ENCODE peak calls at places on chromosomes 11 and 22, in seven cellular contexts. R is pancreas, Y is HFF-Myc, S is hypothalamus, V is fibroblast of mammary gland, J is MCF 10A, I is fibroblast of gingiva. D is an unnamed sample.

GRCh38 chr11:100925935-100926334 is 203.7 kb downstream of the PGR start:
- DNase-seq in R (no peak), Y (peak), S (no peak), V (peak), J (peak), I (peak), D (peak)

GRCh38 chr11:57294225-57295131 is 30.3 kb downstream of the TNKS1BP1 start:
- DNase-seq in R (no peak), Y (no peak), S (peak), V (peak), J (peak), I (peak), D (peak)

GRCh38 chr11:121550247-121551132 is 97.7 kb upstream of the SORL1-AS1 start:
- DNase-seq in R (no peak), Y (no peak), S (no peak), V (no peak), J (no peak), I (no peak), D (no peak)

GRCh38 chr11:113408206-113408605 is 20.6 kb downstream of the ANKK1 start:
- DNase-seq in R (no peak), Y (no peak), S (no peak), V (no peak), J (no peak), I (no peak), D (no peak)

GRCh38 chr11:28559497-28559896 is 451.3 kb downstream of the METTL15 start:
- DNase-seq in R (no peak), Y (no peak), S (no peak), V (peak), J (no peak), I (no peak), D (no peak)

GRCh38 chr22:20803696-20804324 is 29.9 kb downstream of the SERPIND1 start:
- DNase-seq in R (no peak), Y (peak), S (no peak), V (peak), J (peak), I (peak), D (peak)

GRCh38 chr11:85088286-85088685 is 538.9 kb downstream of the DLG2 start:
- DNase-seq in R (no peak), Y (no peak), S (no peak), V (peak), J (no peak), I (no peak), D (no peak)

GRCh38 chr22:20131593-20131855 is at the start of gene ZDHHC8:
- DNase-seq in R (no peak), Y (no peak), S (peak), V (no peak), J (no peak), I (peak), D (peak)

GRCh38 chr11:112087212-112087611 is 539 bp downstream of the SDHD start:
- DNase-seq in R (no peak), Y (no peak), S (no peak), V (no peak), J (no peak), I (no peak), D (no peak)

GRCh38 chr11:9003573-9004309 is at the start of gene NRIP3:
- DNase-seq in R (peak), Y (no peak), S (peak), V (peak), J (peak), I (peak), D (peak)

GRCh38 chr11:43802509-43802908 is 78.1 kb upstream of the ALKBH3 start:
- DNase-seq in R (no peak), Y (no peak), S (no peak), V (no peak), J (peak), I (no peak), D (no peak)

GRCh38 chr11:76314741-76315090 is 66.2 kb downstream of the THAP12 start:
- DNase-seq in R (no peak), Y (no peak), S (no peak), V (peak), J (no peak), I (no peak), D (peak)

GRCh38 chr11:976431-977160 is 50.9 kb downstream of the AP2A2 start:
- DNase-seq in R (peak), Y (no peak), S (peak), V (peak), J (no peak), I (peak), D (peak)

GRCh38 chr11:5280582-5281102 is 10.9 kb upstream of the HBE1 start:
- DNase-seq in R (no peak), Y (peak), S (peak), V (peak), J (peak), I (peak), D (peak)

GRCh38 chr11:70913715-70914231 is 338.6 kb downstream of the SHANK2 start:
- DNase-seq in R (no peak), Y (no peak), S (peak), V (no peak), J (no peak), I (no peak), D (no peak)

GRCh38 chr22:48755332-48755949 is 1072.2 kb downstream of the BRD1 start:
- DNase-seq in R (no peak), Y (no peak), S (no peak), V (no peak), J (no peak), I (no peak), D (no peak)

GRCh38 chr22:30325724-30326703 is 727 bp downstream of the TBC1D10A start:
- DNase-seq in R (peak), Y (no peak), S (no peak), V (no peak), J (no peak), I (no peak), D (no peak)

GRCh38 chr22:30297276-30298004 is 8.1 kb upstream of the CASTOR1 start:
- DNase-seq in R (no peak), Y (no peak), S (no peak), V (no peak), J (no peak), I (no peak), D (no peak)

GRCh38 chr11:66646875-66647274 is 8.4 kb downstream of the RBM4 start:
- DNase-seq in R (no peak), Y (no peak), S (no peak), V (no peak), J (no peak), I (no peak), D (no peak)

GRCh38 chr11:34631737-34632104 is 10.8 kb downstream of the EHF start:
- DNase-seq in R (no peak), Y (no peak), S (no peak), V (no peak), J (no peak), I (no peak), D (no peak)

GRCh38 chr11:121194731-121195596 is 93.9 kb downstream of the TECTA start:
- DNase-seq in R (no peak), Y (peak), S (peak), V (peak), J (peak), I (peak), D (peak)